ENCODE peak calls at places on chromosomes 1 and 21, in four cellular contexts. J is CD4-positive, alpha-beta memory T cell; B is T-helper 22 cell; I is foreskin fibroblast. T is an unnamed sample.

GRCh38 chr1:185860876-185861275 is 126.7 kb downstream of the HMCN1 start:
- DNase-seq in J (no peak), B (no peak), I (peak; percentile 47), T (no peak)

GRCh38 chr1:92953491-92953890 is 7.8 kb downstream of the DIPK1A start:
- DNase-seq in J (peak; percentile 59), B (peak; percentile 18), I (no peak), T (peak; percentile 42)

GRCh38 chr1:167541610-167542009 is 12.0 kb downstream of the CREG1 start:
- DNase-seq in J (no peak), B (no peak), I (peak; percentile 34), T (no peak)

GRCh38 chr1:37811027-37811655 is 3.1 kb upstream of the YRDC start:
- DNase-seq in J (peak; percentile 69), B (peak; percentile 38), I (peak; percentile 88), T (peak; percentile 55)

GRCh38 chr1:209567788-209568187 is 15.7 kb upstream of the CAMK1G start:
- DNase-seq in J (no peak), B (no peak), I (peak; percentile 51), T (no peak)

GRCh38 chr1:10686404-10687040 is 109.9 kb downstream of the CASZ1 start:
- DNase-seq in J (no peak), B (no peak), I (no peak), T (no peak)

GRCh38 chr1:165355977-165356811 is at the start of gene LMX1A:
- DNase-seq in J (no peak), B (no peak), I (no peak), T (no peak)

GRCh38 chr1:57091642-57092041 is 125.8 kb upstream of the C8B start:
- DNase-seq in J (no peak), B (no peak), I (no peak), T (no peak)

GRCh38 chr1:186304982-186305949 is 69.8 kb downstream of the TPR start:
- DNase-seq in J (peak; percentile 42), B (no peak), I (peak; percentile 61), T (no peak)

GRCh38 chr1:27719286-27720251 is 6.2 kb upstream of the FAM76A start:
- DNase-seq in J (peak; percentile 19), B (no peak), I (peak; percentile 51), T (peak; percentile 13)

GRCh38 chr1:1000357-1001056 is 610 bp upstream of the HES4 start:
- DNase-seq in J (peak; percentile 76), B (peak; percentile 57), I (peak; percentile 86), T (peak; percentile 62)

GRCh38 chr21:45011911-45012660 is 62.3 kb upstream of the ADARB1 start:
- DNase-seq in J (no peak), B (no peak), I (peak; percentile 95), T (no peak)

GRCh38 chr1:21384620-21385019 is 55.3 kb upstream of the NBPF3 start:
- DNase-seq in J (no peak), B (no peak), I (no peak), T (no peak)

GRCh38 chr1:230824571-230825060 is 43.7 kb downstream of the C1orf198 start:
- DNase-seq in J (no peak), B (no peak), I (peak; percentile 69), T (no peak)

GRCh38 chr1:29259802-29260441 is 23.6 kb downstream of the PTPRU start:
- DNase-seq in J (peak; percentile 26), B (no peak), I (peak; percentile 65), T (no peak)

GRCh38 chr1:86551305-86551704 is 4.4 kb downstream of the CLCA4 start:
- DNase-seq in J (no peak), B (no peak), I (no peak), T (no peak)

GRCh38 chr1:203282720-203283542 is 22.4 kb upstream of the BTG2 start:
- DNase-seq in J (no peak), B (no peak), I (no peak), T (no peak)

GRCh38 chr1:96934282-96934681 is 212.7 kb downstream of the PTBP2 start:
- DNase-seq in J (no peak), B (no peak), I (no peak), T (no peak)

GRCh38 chr21:32770514-32771133 is 931 bp downstream of the PAXBP1 start:
- DNase-seq in J (no peak), B (no peak), I (peak; percentile 40), T (no peak)

GRCh38 chr1:21878840-21879478 is 58.2 kb downstream of the HSPG2 start:
- DNase-seq in J (no peak), B (no peak), I (no peak), T (no peak)

T was measured in naive thymus-derived CD4-positive, alpha-beta T cell.